ENCODE peak calls at places on chromosome 19, in four cellular contexts. A is brain microvascular endothelial cell, V is heart left ventricle, H is heart right ventricle. N is an unnamed sample.

GRCh38 chr19:29121684-29122083 is 91.3 kb downstream of the UQCRFS1 start:
- DNase-seq in A (no peak), V (no peak), H (no peak), N (no peak)

GRCh38 chr19:6735181-6735891 is 2.0 kb downstream of the GPR108 start:
- DNase-seq in H (no peak), A (no peak), V (no peak), N (no peak)

GRCh38 chr19:13083627-13084026 is 19.0 kb downstream of the LYL1 start:
- DNase-seq in A (no peak), V (no peak), H (no peak), N (no peak)

GRCh38 chr19:44627631-44628030 is 14.3 kb downstream of the IGSF23 start:
- DNase-seq in V (no peak), A (no peak), H (no peak), N (no peak)

GRCh38 chr19:13022859-13023636 is 27.8 kb downstream of the NFIX start:
- DNase-seq in V (peak; percentile 93), H (peak; percentile 89), A (peak; percentile 74), N (peak; percentile 89)

GRCh38 chr19:38679839-38680238 is 32.4 kb downstream of the ACTN4 start:
- DNase-seq in V (no peak), A (no peak), H (no peak), N (no peak)

GRCh38 chr19:41792513-41793413 is 3.6 kb upstream of the CEACAM3 start:
- DNase-seq in A (peak; percentile 15), V (peak; percentile 39), H (peak; percentile 13), N (no peak)

GRCh38 chr19:16021796-16022195 is 54.5 kb upstream of the TPM4 start:
- DNase-seq in V (no peak), A (no peak), H (no peak), N (no peak)

GRCh38 chr19:41324921-41325639 is 15.1 kb downstream of the CCDC97 start:
- DNase-seq in A (peak; percentile 81), V (peak; percentile 88), H (peak; percentile 89), N (no peak)

GRCh38 chr19:46844067-46844489 is 6.6 kb downstream of the AP2S1 start:
- DNase-seq in V (no peak), H (no peak), A (peak; percentile 59), N (no peak)

GRCh38 chr19:49120868-49121267 is 1.5 kb downstream of the PPFIA3 start:
- DNase-seq in A (no peak), V (no peak), H (no peak), N (no peak)

GRCh38 chr19:7247160-7247559 is 47.1 kb downstream of the INSR start:
- DNase-seq in H (no peak), V (no peak), A (no peak), N (no peak)

GRCh38 chr19:40831502-40832430 is 18.5 kb downstream of the CYP2A6 start:
- DNase-seq in H (no peak), A (peak; percentile 22), V (no peak), N (peak; percentile 99)

GRCh38 chr19:46080561-46080960 is 39.8 kb upstream of the IGFL4 start:
- DNase-seq in V (no peak), H (no peak), A (peak; percentile 98), N (peak; percentile 37)

GRCh38 chr19:19528721-19529490 is at the start of gene YJEFN3:
- DNase-seq in H (no peak), V (peak; percentile 63), A (peak; percentile 33), N (no peak)

GRCh38 chr19:30906871-30907270 is 442.4 kb downstream of the TSHZ3 start:
- DNase-seq in H (no peak), A (no peak), V (no peak), N (no peak)

GRCh38 chr19:18519962-18520847 is 1.7 kb downstream of the ELL start:
- DNase-seq in H (peak; percentile 53), A (peak; percentile 67), V (peak; percentile 56), N (peak; percentile 34)

GRCh38 chr19:38713227-38713649 is 31.0 kb downstream of the CAPN12 start:
- DNase-seq in A (no peak), V (peak; percentile 85), H (peak; percentile 61), N (no peak)

GRCh38 chr19:53962887-53963435 is at the start of gene CACNG8:
- DNase-seq in A (no peak), V (no peak), H (no peak), N (no peak)

GRCh38 chr19:19146000-19146608 is 7.8 kb upstream of the TMEM161A start:
- DNase-seq in V (peak; percentile 80), H (peak; percentile 76), A (peak; percentile 37), N (no peak)

GRCh38 chr19:38392707-38393308 is 4.3 kb downstream of the SPRED3 start:
- DNase-seq in V (no peak), A (peak; percentile 69), H (no peak), N (no peak)

GRCh38 chr19:610071-610800 is 20.6 kb downstream of the HCN2 start:
- DNase-seq in A (no peak), H (no peak), V (no peak), N (no peak)

GRCh38 chr19:10780368-10780767 is 55.6 kb downstream of the TMED1 start:
- DNase-seq in H (peak; percentile 72), A (peak; percentile 90), V (peak; percentile 71), N (no peak)

GRCh38 chr19:39870171-39870971 is 24.2 kb upstream of the FBL start:
- DNase-seq in A (no peak), H (no peak), V (no peak), N (no peak)

GRCh38 chr19:46746281-46746965 is at the start of gene STRN4:
- DNase-seq in H (no peak), V (peak; percentile 71), A (no peak), N (no peak)

GRCh38 chr19:8194528-8195275 is 14.5 kb upstream of the CERS4 start:
- DNase-seq in A (no peak), H (no peak), V (no peak), N (no peak)

GRCh38 chr19:49057636-49058234 is at the start of gene CGB7:
- DNase-seq in A (peak; percentile 29), H (peak; percentile 76), V (peak; percentile 78), N (no peak)

GRCh38 chr19:7351861-7352260 is 3.1 kb downstream of the ARHGEF18 start:
- DNase-seq in V (no peak), H (no peak), A (no peak), N (no peak)

GRCh38 chr19:50510121-50510670 is 795 bp downstream of the JOSD2 start:
- DNase-seq in H (no peak), V (no peak), A (no peak), N (no peak)

GRCh38 chr19:31783592-31783991 is 434.4 kb upstream of the TSHZ3 start:
- DNase-seq in V (no peak), H (no peak), A (no peak), N (no peak)

GRCh38 chr19:8357007-8357521 is 6.9 kb upstream of the ANGPTL4 start:
- DNase-seq in H (no peak), V (no peak), A (peak; percentile 84), N (no peak)

GRCh38 chr19:17579523-17580244 is 24.2 kb downstream of the COLGALT1 start:
- DNase-seq in H (peak; percentile 35), V (peak; percentile 40), A (peak; percentile 40), N (no peak)

GRCh38 chr19:5308471-5309437 is 31.9 kb downstream of the PTPRS start:
- DNase-seq in H (peak; percentile 66), V (no peak), A (peak; percentile 72), N (no peak)

GRCh38 chr19:44912854-44913253 is 1.6 kb upstream of the APOC1 start:
- DNase-seq in A (no peak), V (peak; percentile 54), H (no peak), N (no peak)

GRCh38 chr19:56953411-56953810 is 112.9 kb upstream of the PEG3 start:
- DNase-seq in A (no peak), V (no peak), H (no peak), N (no peak)
- H3K4me3 ChIP-seq in A (no peak overlapping the region), V (no peak overlapping the region), H (no peak overlapping the region), N (no peak overlapping the region)

GRCh38 chr19:34452671-34453253 is 24.6 kb downstream of the UBA2 start:
- DNase-seq in V (no peak), H (no peak), A (no peak), N (no peak)
- H3K36me3 ChIP-seq in V (peaks cover 16% of the 10 kb centered on the region), H (peaks cover 53% of the 10 kb centered on the region), A (peaks cover 31% of the 10 kb centered on the region), N (peaks cover 2% of the 10 kb centered on the region)

GRCh38 chr19:55642153-55643002 is 1.1 kb upstream of the ZNF581 start:
- DNase-seq in A (no peak), V (no peak), H (peak; percentile 14), N (no peak)
- TF ChIP-seq CTCF in A (no peak), V (no peak), H (no peak), N (no peak)

DNA sequence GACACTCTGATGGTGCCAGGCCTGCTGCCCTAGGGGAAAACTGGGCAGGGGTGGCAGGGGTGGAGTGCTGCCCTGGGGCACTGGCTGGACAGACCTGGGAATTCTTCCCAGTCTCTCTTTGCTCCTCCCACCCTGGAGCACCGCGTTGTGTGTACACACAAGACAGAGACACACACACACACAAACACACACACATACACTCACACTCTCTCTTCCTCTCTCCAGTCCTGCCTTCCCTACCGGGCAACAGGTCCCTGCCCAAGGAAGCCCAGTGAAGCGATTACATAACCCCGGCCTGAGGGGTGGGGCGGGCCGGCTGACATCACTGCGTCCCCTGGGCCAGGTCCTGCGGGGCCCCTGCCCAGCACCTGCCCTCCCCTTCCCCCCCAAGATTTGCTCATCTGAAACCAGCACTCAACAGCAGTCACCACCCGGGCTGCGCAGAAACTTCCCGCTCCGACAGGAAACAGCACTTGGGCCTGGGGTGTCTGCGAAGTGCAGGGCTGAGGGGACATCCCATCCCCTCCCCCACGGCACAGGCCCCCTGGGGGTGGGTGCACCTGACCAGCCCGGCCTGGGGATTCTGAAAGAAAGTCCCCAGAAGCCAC is 1.2 kb downstream of the MKNK2 start:
- DNase-seq in V (peak; percentile 83), A (peak; percentile 54), H (peak; percentile 81), N (no peak)
- H3K4me3 ChIP-seq in V (peak overlapping the region; percentile 79), A (peak overlapping the region; percentile 80), H (peak overlapping the region; percentile 94), N (peak overlapping the region; percentile 93)

GRCh38 chr19:21052902-21053301 is 29.1 kb upstream of the ZNF714 start:
- DNase-seq in A (no peak), H (no peak), V (no peak), N (no peak)
- H3K36me3 ChIP-seq in A (peaks cover 19% of the 10 kb centered on the region), H (peaks cover 52% of the 10 kb centered on the region), V (peaks cover 22% of the 10 kb centered on the region), N (peaks cover 3% of the 10 kb centered on the region)

DNA sequence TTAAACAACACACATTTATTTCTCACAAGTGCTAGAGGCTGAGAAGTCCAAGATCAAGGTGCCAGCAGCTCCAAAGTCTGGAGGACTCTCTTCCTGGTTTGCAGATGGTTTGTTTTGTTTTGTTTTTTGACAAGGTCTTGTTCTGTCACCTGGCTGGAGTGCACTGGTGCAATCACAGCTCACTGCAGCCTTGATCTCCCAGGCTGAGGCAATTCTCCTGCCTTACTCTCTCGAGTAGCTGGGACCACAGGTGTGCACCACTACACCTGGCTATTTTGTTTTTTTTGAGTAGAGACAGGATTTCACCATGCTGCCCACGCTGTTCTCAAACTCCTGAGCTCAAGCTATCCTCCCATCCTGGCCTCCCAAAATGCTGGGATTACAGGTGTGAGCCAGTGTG is 15.5 kb downstream of the APLP1 start:
- DNase-seq in V (no peak), H (no peak), A (no peak), N (no peak)
- TF ChIP-seq CTCF in V (no peak), H (no peak), A (no peak), N (no peak)

DNA sequence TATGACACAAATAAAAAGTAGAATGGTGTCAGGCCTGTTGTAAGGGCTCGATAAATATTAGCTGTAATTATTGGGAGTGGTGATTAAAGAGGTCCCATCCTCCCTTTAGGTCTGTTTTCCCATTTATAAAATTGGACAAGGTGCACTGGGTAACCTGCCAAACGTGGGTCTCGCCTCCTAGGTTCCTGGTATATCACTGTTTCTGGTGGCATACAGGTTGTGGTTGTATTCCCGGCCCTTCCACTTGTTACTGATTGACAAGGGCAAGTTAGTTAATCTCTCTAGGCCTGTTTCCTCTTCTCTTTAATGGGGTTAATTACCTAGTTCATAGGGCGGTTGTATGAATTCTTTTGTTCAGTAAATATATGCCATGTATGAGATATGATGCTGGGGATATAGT is 1.5 kb downstream of the PPP2R1A start:
- DNase-seq in V (no peak), A (no peak), H (no peak), N (no peak)
- H3K4me3 ChIP-seq in V (peak overlapping the region; percentile 96), A (peak overlapping the region; percentile 92), H (peak overlapping the region; percentile 84), N (peak overlapping the region; percentile 90)

N was measured in BJ.